ENCODE peak calls at places on chromosome 17, in seven cellular contexts. One of them, this sample, is unnamed.
A peak's percentile ranks its signal among the peaks of the same experiment; 100 is the strongest.

GRCh38 chr17:5418858-5419355 is 555 bp downstream of the NUP88 start:
- DNase-seq in PC-9: peak; percentile 88
- DNase-seq in heart right ventricle: no peak
- DNase-seq in small intestine: peak; percentile 71
- DNase-seq in NT2/D1: peak; percentile 5
- DNase-seq in left ventricle myocardium inferior: no peak
- DNase-seq in CD8-positive, alpha-beta memory T cell: peak; percentile 80
- DNase-seq in this sample: no peak

GRCh38 chr17:64126918-64127317 is 3.0 kb downstream of the ERN1 start:
- DNase-seq in PC-9: no peak
- DNase-seq in heart right ventricle: no peak
- DNase-seq in small intestine: no peak
- DNase-seq in NT2/D1: no peak
- DNase-seq in left ventricle myocardium inferior: no peak
- DNase-seq in CD8-positive, alpha-beta memory T cell: no peak
- DNase-seq in this sample: no peak

GRCh38 chr17:4853195-4853762 is 20.1 kb downstream of the MINK1 start:
- DNase-seq in PC-9: no peak
- DNase-seq in heart right ventricle: no peak
- DNase-seq in small intestine: no peak
- DNase-seq in NT2/D1: no peak
- DNase-seq in left ventricle myocardium inferior: no peak
- DNase-seq in CD8-positive, alpha-beta memory T cell: peak; percentile 29
- DNase-seq in this sample: no peak

GRCh38 chr17:32943647-32944191 is 15.8 kb downstream of the TMEM98 start:
- DNase-seq in PC-9: no peak
- DNase-seq in heart right ventricle: no peak
- DNase-seq in small intestine: peak; percentile 89
- DNase-seq in NT2/D1: no peak
- DNase-seq in left ventricle myocardium inferior: no peak
- DNase-seq in CD8-positive, alpha-beta memory T cell: no peak
- DNase-seq in this sample: peak; percentile 75

GRCh38 chr17:65756760-65757159 is 195.3 kb upstream of the AXIN2 start:
- DNase-seq in PC-9: no peak
- DNase-seq in heart right ventricle: no peak
- DNase-seq in small intestine: no peak
- DNase-seq in NT2/D1: no peak
- DNase-seq in left ventricle myocardium inferior: no peak
- DNase-seq in CD8-positive, alpha-beta memory T cell: no peak
- DNase-seq in this sample: no peak

GRCh38 chr17:11986179-11986938 is 10.9 kb downstream of the ZNF18 start:
- DNase-seq in PC-9: no peak
- DNase-seq in heart right ventricle: no peak
- DNase-seq in small intestine: no peak
- DNase-seq in NT2/D1: no peak
- DNase-seq in left ventricle myocardium inferior: no peak
- DNase-seq in CD8-positive, alpha-beta memory T cell: no peak
- DNase-seq in this sample: no peak

GRCh38 chr17:29574732-29575510 is 6.4 kb downstream of the TP53I13 start:
- DNase-seq in PC-9: peak; percentile 15
- DNase-seq in heart right ventricle: no peak
- DNase-seq in small intestine: peak; percentile 93
- DNase-seq in NT2/D1: no peak
- DNase-seq in left ventricle myocardium inferior: peak; percentile 15
- DNase-seq in CD8-positive, alpha-beta memory T cell: no peak
- DNase-seq in this sample: no peak

GRCh38 chr17:55348749-55349354 is 72.8 kb downstream of the MMD start:
- DNase-seq in PC-9: no peak
- DNase-seq in heart right ventricle: peak; percentile 17
- DNase-seq in small intestine: peak; percentile 64
- DNase-seq in NT2/D1: no peak
- DNase-seq in left ventricle myocardium inferior: no peak
- DNase-seq in CD8-positive, alpha-beta memory T cell: peak; percentile 24
- DNase-seq in this sample: peak; percentile 64

GRCh38 chr17:73274490-73274889 is 12.8 kb upstream of the CPSF4L start:
- DNase-seq in PC-9: no peak
- DNase-seq in heart right ventricle: no peak
- DNase-seq in small intestine: no peak
- DNase-seq in NT2/D1: no peak
- DNase-seq in left ventricle myocardium inferior: no peak
- DNase-seq in CD8-positive, alpha-beta memory T cell: no peak
- DNase-seq in this sample: no peak

GRCh38 chr17:67474081-67474661 is 97.1 kb downstream of the PITPNC1 start:
- DNase-seq in PC-9: no peak
- DNase-seq in heart right ventricle: peak; percentile 28
- DNase-seq in small intestine: no peak
- DNase-seq in NT2/D1: no peak
- DNase-seq in left ventricle myocardium inferior: peak; percentile 26
- DNase-seq in CD8-positive, alpha-beta memory T cell: no peak
- DNase-seq in this sample: peak; percentile 61

GRCh38 chr17:34663714-34664113 is 84.3 kb downstream of the TMEM132E start:
- DNase-seq in PC-9: no peak
- DNase-seq in heart right ventricle: no peak
- DNase-seq in small intestine: peak; percentile 95
- DNase-seq in NT2/D1: no peak
- DNase-seq in left ventricle myocardium inferior: no peak
- DNase-seq in CD8-positive, alpha-beta memory T cell: no peak
- DNase-seq in this sample: no peak

GRCh38 chr17:17959520-17960361 is 12.5 kb downstream of the TOM1L2 start:
- DNase-seq in PC-9: no peak
- DNase-seq in heart right ventricle: no peak
- DNase-seq in small intestine: peak; percentile 43
- DNase-seq in NT2/D1: no peak
- DNase-seq in left ventricle myocardium inferior: no peak
- DNase-seq in CD8-positive, alpha-beta memory T cell: peak; percentile 23
- DNase-seq in this sample: no peak

GRCh38 chr17:81608082-81608481 is 28.8 kb downstream of the NPLOC4 start:
- DNase-seq in PC-9: no peak
- DNase-seq in heart right ventricle: no peak
- DNase-seq in small intestine: no peak
- DNase-seq in NT2/D1: no peak
- DNase-seq in left ventricle myocardium inferior: no peak
- DNase-seq in CD8-positive, alpha-beta memory T cell: no peak
- DNase-seq in this sample: no peak

GRCh38 chr17:19705771-19706770 is 10.3 kb downstream of the SLC47A2 start:
- DNase-seq in PC-9: no peak
- DNase-seq in heart right ventricle: no peak
- DNase-seq in small intestine: no peak
- DNase-seq in NT2/D1: no peak
- DNase-seq in left ventricle myocardium inferior: no peak
- DNase-seq in CD8-positive, alpha-beta memory T cell: no peak
- DNase-seq in this sample: peak; percentile 56

GRCh38 chr17:4908301-4908700 is 5.4 kb upstream of the CHRNE start:
- DNase-seq in PC-9: no peak
- DNase-seq in heart right ventricle: no peak
- DNase-seq in small intestine: peak; percentile 31
- DNase-seq in NT2/D1: no peak
- DNase-seq in left ventricle myocardium inferior: no peak
- DNase-seq in CD8-positive, alpha-beta memory T cell: no peak
- DNase-seq in this sample: no peak

GRCh38 chr17:63859257-63859656 is 14.2 kb downstream of the CSH2 start:
- DNase-seq in PC-9: no peak
- DNase-seq in heart right ventricle: no peak
- DNase-seq in small intestine: no peak
- DNase-seq in NT2/D1: no peak
- DNase-seq in left ventricle myocardium inferior: no peak
- DNase-seq in CD8-positive, alpha-beta memory T cell: no peak
- DNase-seq in this sample: no peak

GRCh38 chr17:41647940-41648410 is 23.6 kb upstream of the KRT17 start:
- DNase-seq in PC-9: peak; percentile 57
- DNase-seq in heart right ventricle: peak; percentile 91
- DNase-seq in small intestine: peak; percentile 84
- DNase-seq in NT2/D1: peak; percentile 60
- DNase-seq in left ventricle myocardium inferior: peak; percentile 89
- DNase-seq in CD8-positive, alpha-beta memory T cell: peak; percentile 78
- DNase-seq in this sample: peak; percentile 88

GRCh38 chr17:2996208-2996855 is 67.1 kb downstream of the OR1D5 start:
- DNase-seq in PC-9: no peak
- DNase-seq in heart right ventricle: no peak
- DNase-seq in small intestine: no peak
- DNase-seq in NT2/D1: no peak
- DNase-seq in left ventricle myocardium inferior: no peak
- DNase-seq in CD8-positive, alpha-beta memory T cell: no peak
- DNase-seq in this sample: no peak

GRCh38 chr17:2782030-2782429 is 14.2 kb upstream of the RAP1GAP2 start:
- DNase-seq in PC-9: no peak
- DNase-seq in heart right ventricle: no peak
- DNase-seq in small intestine: no peak
- DNase-seq in NT2/D1: no peak
- DNase-seq in left ventricle myocardium inferior: no peak
- DNase-seq in CD8-positive, alpha-beta memory T cell: no peak
- DNase-seq in this sample: no peak

GRCh38 chr17:60959011-60959410 is 281.4 kb downstream of the BCAS3 start:
- DNase-seq in PC-9: no peak
- DNase-seq in heart right ventricle: no peak
- DNase-seq in small intestine: no peak
- DNase-seq in NT2/D1: no peak
- DNase-seq in left ventricle myocardium inferior: no peak
- DNase-seq in CD8-positive, alpha-beta memory T cell: no peak
- DNase-seq in this sample: no peak

GRCh38 chr17:80832266-80832676 is 159.4 kb upstream of the CHMP6 start:
- DNase-seq in PC-9: no peak
- DNase-seq in heart right ventricle: no peak
- DNase-seq in small intestine: peak; percentile 42
- DNase-seq in NT2/D1: peak; percentile 27
- DNase-seq in left ventricle myocardium inferior: no peak
- DNase-seq in CD8-positive, alpha-beta memory T cell: no peak
- DNase-seq in this sample: no peak

GRCh38 chr17:44820631-44821196 is 9.4 kb downstream of the GJC1 start:
- DNase-seq in PC-9: peak; percentile 95
- DNase-seq in heart right ventricle: no peak
- DNase-seq in small intestine: no peak
- DNase-seq in NT2/D1: no peak
- DNase-seq in left ventricle myocardium inferior: no peak
- DNase-seq in CD8-positive, alpha-beta memory T cell: no peak
- DNase-seq in this sample: no peak

GRCh38 chr17:50149099-50149424 is 1.4 kb downstream of the PPP1R9B start:
- DNase-seq in PC-9: no peak
- DNase-seq in heart right ventricle: no peak
- DNase-seq in small intestine: no peak
- DNase-seq in NT2/D1: no peak
- DNase-seq in left ventricle myocardium inferior: no peak
- DNase-seq in CD8-positive, alpha-beta memory T cell: no peak
- DNase-seq in this sample: no peak
- H3K4me1 ChIP-seq in PC-9: peaks cover 71% of the 10 kb centered on the region
- H3K4me1 ChIP-seq in heart right ventricle: peaks cover 83% of the 10 kb centered on the region
- H3K4me1 ChIP-seq in small intestine: peaks cover 3% of the 10 kb centered on the region
- H3K4me1 ChIP-seq in NT2/D1: peaks cover 38% of the 10 kb centered on the region
- H3K4me1 ChIP-seq in left ventricle myocardium inferior: peaks cover 98% of the 10 kb centered on the region
- H3K4me1 ChIP-seq in CD8-positive, alpha-beta memory T cell: peaks cover 64% of the 10 kb centered on the region
- H3K4me1 ChIP-seq in this sample: peaks cover 82% of the 10 kb centered on the region

GRCh38 chr17:56431736-56432135 is 161.8 kb upstream of the NOG start:
- DNase-seq in PC-9: no peak
- DNase-seq in heart right ventricle: no peak
- DNase-seq in small intestine: no peak
- DNase-seq in NT2/D1: peak; percentile 57
- DNase-seq in left ventricle myocardium inferior: no peak
- DNase-seq in CD8-positive, alpha-beta memory T cell: no peak
- DNase-seq in this sample: no peak
- H3K36me3 ChIP-seq in PC-9: no peaks in the 10 kb centered on the region
- H3K36me3 ChIP-seq in heart right ventricle: no peaks in the 10 kb centered on the region
- H3K36me3 ChIP-seq in small intestine: no peaks in the 10 kb centered on the region
- H3K36me3 ChIP-seq in NT2/D1: no peaks in the 10 kb centered on the region
- H3K36me3 ChIP-seq in left ventricle myocardium inferior: no peaks in the 10 kb centered on the region
- H3K36me3 ChIP-seq in CD8-positive, alpha-beta memory T cell: no peaks in the 10 kb centered on the region
- H3K36me3 ChIP-seq in this sample: no peaks in the 10 kb centered on the region

GRCh38 chr17:49020609-49021008 is 23.4 kb downstream of the IGF2BP1 start:
- DNase-seq in PC-9: no peak
- DNase-seq in heart right ventricle: no peak
- DNase-seq in small intestine: no peak
- DNase-seq in NT2/D1: no peak
- DNase-seq in left ventricle myocardium inferior: no peak
- DNase-seq in CD8-positive, alpha-beta memory T cell: no peak
- DNase-seq in this sample: no peak
- H3K4me1 ChIP-seq in PC-9: peaks cover 26% of the 10 kb centered on the region
- H3K4me1 ChIP-seq in heart right ventricle: no peaks in the 10 kb centered on the region
- H3K4me1 ChIP-seq in small intestine: no peaks in the 10 kb centered on the region
- H3K4me1 ChIP-seq in NT2/D1: peaks cover 19% of the 10 kb centered on the region
- H3K4me1 ChIP-seq in left ventricle myocardium inferior: no peaks in the 10 kb centered on the region
- H3K4me1 ChIP-seq in CD8-positive, alpha-beta memory T cell: no peaks in the 10 kb centered on the region
- H3K4me1 ChIP-seq in this sample: no peaks in the 10 kb centered on the region

GRCh38 chr17:6597727-6598126 is 41.4 kb upstream of the PITPNM3 start:
- DNase-seq in PC-9: no peak
- DNase-seq in heart right ventricle: no peak
- DNase-seq in small intestine: no peak
- DNase-seq in NT2/D1: no peak
- DNase-seq in left ventricle myocardium inferior: no peak
- DNase-seq in CD8-positive, alpha-beta memory T cell: no peak
- DNase-seq in this sample: no peak

GRCh38 chr17:6596076-6596475 is 39.7 kb upstream of the PITPNM3 start:
- DNase-seq in PC-9: no peak
- DNase-seq in heart right ventricle: no peak
- DNase-seq in small intestine: no peak
- DNase-seq in NT2/D1: no peak
- DNase-seq in left ventricle myocardium inferior: no peak
- DNase-seq in CD8-positive, alpha-beta memory T cell: no peak
- DNase-seq in this sample: no peak

GRCh38 chr17:6596511-6596910 is 40.2 kb upstream of the PITPNM3 start:
- DNase-seq in PC-9: no peak
- DNase-seq in heart right ventricle: no peak
- DNase-seq in small intestine: no peak
- DNase-seq in NT2/D1: no peak
- DNase-seq in left ventricle myocardium inferior: no peak
- DNase-seq in CD8-positive, alpha-beta memory T cell: no peak
- DNase-seq in this sample: no peak

GRCh38 chr17:6596941-6597340 is 40.6 kb upstream of the PITPNM3 start:
- DNase-seq in PC-9: no peak
- DNase-seq in heart right ventricle: no peak
- DNase-seq in small intestine: no peak
- DNase-seq in NT2/D1: no peak
- DNase-seq in left ventricle myocardium inferior: no peak
- DNase-seq in CD8-positive, alpha-beta memory T cell: no peak
- DNase-seq in this sample: no peak

DNA sequence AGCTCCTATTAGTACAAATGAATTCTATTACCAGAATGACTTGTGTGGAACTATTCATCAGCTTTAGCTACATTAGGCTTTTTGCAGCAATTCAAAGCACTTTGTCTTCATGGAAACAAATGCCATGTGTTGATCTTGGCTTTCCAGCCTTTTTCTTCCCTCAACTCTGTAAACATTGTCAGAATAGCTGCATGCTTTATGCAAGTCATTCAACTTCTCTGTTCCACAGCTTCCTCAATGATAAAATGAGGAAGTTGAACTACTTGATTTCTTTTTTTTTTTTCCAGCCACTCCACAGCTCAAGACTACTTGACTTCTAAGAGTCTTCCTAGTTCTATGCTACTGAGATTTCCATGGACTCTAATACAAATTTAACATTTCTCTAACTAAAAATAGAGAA is 41.1 kb downstream of the KIAA0753 start:
- DNase-seq in PC-9: peak; percentile 53
- DNase-seq in heart right ventricle: no peak
- DNase-seq in small intestine: peak; percentile 4
- DNase-seq in NT2/D1: no peak
- DNase-seq in left ventricle myocardium inferior: no peak
- DNase-seq in CD8-positive, alpha-beta memory T cell: no peak
- DNase-seq in this sample: no peak
- H3K36me3 ChIP-seq in PC-9: peaks cover 68% of the 10 kb centered on the region
- H3K36me3 ChIP-seq in heart right ventricle: peaks cover 93% of the 10 kb centered on the region
- H3K36me3 ChIP-seq in small intestine: peaks cover 8% of the 10 kb centered on the region
- H3K36me3 ChIP-seq in NT2/D1: peaks cover 43% of the 10 kb centered on the region
- H3K36me3 ChIP-seq in left ventricle myocardium inferior: peaks cover 72% of the 10 kb centered on the region
- H3K36me3 ChIP-seq in CD8-positive, alpha-beta memory T cell: peaks cover 21% of the 10 kb centered on the region
- H3K36me3 ChIP-seq in this sample: peaks cover 53% of the 10 kb centered on the region